ENCODE peak calls at places on chromosomes 4 and X, in seven cellular contexts. B is epithelial cell of esophagus, U is neural progenitor cell, W is NB4, N is cardiac muscle cell, T is astrocyte of the spinal cord, O is heart left ventricle. C is an unnamed sample.

GRCh38 chr4:57190651-57191481 is 80.7 kb upstream of the IGFBP7 start:
- DNase-seq in W (peak; percentile 55), N (peak; percentile 63), B (peak; percentile 38), T (peak; percentile 28), O (no peak), U (peak; percentile 64), C (peak; percentile 41)

GRCh38 chr4:82491251-82491960 is 61.0 kb downstream of the ENOPH1 start:
- DNase-seq in N (no peak), W (no peak), T (no peak), B (peak; percentile 13), U (no peak), O (no peak), C (no peak)

GRCh38 chr4:154039435-154040061 is 250.7 kb upstream of the SFRP2 start:
- DNase-seq in T (no peak), N (no peak), U (no peak), B (no peak), O (no peak), W (no peak), C (no peak)

GRCh38 chr4:88957570-88957969 is 99.4 kb downstream of the FAM13A start:
- DNase-seq in U (no peak), B (no peak), O (no peak), N (peak; percentile 10), T (no peak), W (peak; percentile 31), C (no peak)

GRCh38 chrX:44400588-44400987 is 57.1 kb upstream of the EFHC2 start:
- DNase-seq in W (peak; percentile 51), T (peak; percentile 89), O (no peak), N (peak; percentile 87), B (peak; percentile 94), U (no peak), C (no peak)

GRCh38 chr4:137124278-137124932 is 407.9 kb downstream of the PCDH18 start:
- DNase-seq in W (peak; percentile 53), B (peak; percentile 58), U (peak; percentile 61), T (peak; percentile 73), N (peak; percentile 82), O (no peak), C (peak; percentile 29)

GRCh38 chr4:42965326-42965725 is 72.8 kb downstream of the GRXCR1 start:
- DNase-seq in T (no peak), U (no peak), B (peak; percentile 22), O (no peak), W (peak; percentile 7), N (no peak), C (peak; percentile 1)

GRCh38 chrX:68358679-68359078 is 74.6 kb downstream of the OPHN1 start:
- DNase-seq in T (no peak), O (no peak), U (no peak), B (no peak), W (no peak), N (peak; percentile 48), C (no peak)

GRCh38 chrX:66030505-66031317 is 9.2 kb downstream of the VSIG4 start:
- DNase-seq in T (no peak), U (peak; percentile 47), N (peak; percentile 36), W (peak; percentile 72), B (peak; percentile 40), O (no peak), C (peak; percentile 62)

GRCh38 chrX:42715689-42716022 is 62.3 kb downstream of the PPP1R2C start:
- DNase-seq in O (no peak), T (no peak), U (no peak), W (no peak), N (no peak), B (no peak), C (no peak)
- TF ChIP-seq CTCF in O (no peak), T (no peak), U (no peak), W (no peak), N (no peak), B (no peak), C (no peak)

GRCh38 chr4:184479516-184479950 is 5.2 kb upstream of the IRF2 start:
- DNase-seq in B (no peak), W (peak; percentile 41), N (no peak), U (no peak), T (no peak), O (no peak), C (no peak)
- H3K4me3 ChIP-seq in B (no peak overlapping the region), W (no peak overlapping the region), N (no peak overlapping the region), U (no peak overlapping the region), T (no peak overlapping the region), O (no peak overlapping the region), C (no peak overlapping the region)

DNA sequence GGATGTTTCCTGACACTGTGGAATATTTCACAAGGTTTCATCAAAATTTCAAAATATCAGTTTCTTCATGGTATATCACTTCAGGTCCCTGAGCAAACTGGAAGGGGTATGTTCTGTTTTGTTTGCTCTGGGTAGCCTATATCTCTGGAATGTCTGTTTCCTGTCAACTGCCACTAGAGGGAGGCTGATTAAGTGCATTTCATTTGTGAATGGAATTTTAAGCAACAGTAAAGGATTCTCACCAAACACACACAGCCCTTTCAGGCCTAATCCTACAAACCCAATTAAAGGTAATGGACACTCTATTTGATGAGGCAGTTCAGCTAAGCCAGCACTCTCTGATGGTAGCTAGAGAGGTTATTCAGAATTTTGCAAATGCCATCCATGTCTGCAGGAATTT is 307.1 kb downstream of the TEX13A start:
- DNase-seq in W (peak; percentile 2), T (peak; percentile 4), B (peak; percentile 9), O (no peak), N (peak; percentile 11), U (peak; percentile 69), C (no peak)
- TF ChIP-seq CTCF in W (peak; percentile 31), T (peak; percentile 44), B (peak; percentile 56), O (peak; percentile 33), N (peak; percentile 39), U (peak; percentile 59), C (peak; percentile 28)

GRCh38 chr4:180455226-180455625 is 1788.0 kb upstream of the TENM3 start:
- DNase-seq in O (no peak), U (no peak), W (no peak), N (no peak), T (no peak), B (peak; percentile 71), C (no peak)

DNA sequence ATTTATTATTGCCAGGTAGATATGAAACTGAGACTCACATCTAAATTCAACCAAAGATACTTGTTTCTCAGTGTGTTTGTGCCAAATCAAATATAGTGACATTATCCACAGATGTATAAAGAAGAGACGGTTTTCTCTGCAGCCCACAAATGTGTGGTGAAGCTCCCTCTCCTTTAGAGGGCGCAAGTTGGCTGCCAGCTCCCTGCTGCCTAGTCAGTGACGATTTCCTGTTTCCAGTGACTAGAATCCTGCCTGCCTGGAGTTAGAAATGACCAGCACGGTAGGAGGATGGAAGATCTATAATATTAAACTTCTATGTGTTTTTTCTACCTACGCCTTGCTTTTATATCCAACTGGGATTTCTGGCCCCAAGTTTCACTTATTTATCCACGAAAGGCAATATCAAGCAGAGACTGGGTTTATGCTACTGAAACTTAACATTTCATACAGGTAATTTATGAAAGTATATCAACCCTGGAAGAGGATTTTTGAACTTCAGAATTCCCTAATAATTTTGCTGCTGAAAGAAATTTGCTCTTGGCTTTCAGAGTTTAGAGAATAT is 1793.7 kb upstream of the TENM3 start:
- DNase-seq in U (peak; percentile 71), N (peak; percentile 2), O (no peak), T (peak; percentile 24), W (peak; percentile 48), B (peak; percentile 67), C (peak; percentile 64)
- H3K4me3 ChIP-seq in U (peak overlapping the region; percentile 11), N (peak overlapping the region; percentile 6), O (no peak overlapping the region), T (no peak overlapping the region), W (no peak overlapping the region), B (no peak overlapping the region), C (peak overlapping the region; percentile 19)

GRCh38 chr4:176031927-176032326 is 33.7 kb upstream of the WDR17 start:
- DNase-seq in B (peak; percentile 87), W (no peak), U (no peak), T (no peak), O (no peak), N (no peak), C (no peak)

GRCh38 chr4:176034936-176035335 is 30.7 kb upstream of the WDR17 start:
- DNase-seq in U (no peak), W (no peak), O (no peak), T (no peak), B (no peak), N (no peak), C (no peak)

GRCh38 chr4:176032454-176032853 is 33.2 kb upstream of the WDR17 start:
- DNase-seq in T (no peak), W (no peak), O (no peak), U (no peak), N (no peak), B (no peak), C (no peak)

GRCh38 chr4:176036585-176037205 is 28.9 kb upstream of the WDR17 start:
- DNase-seq in B (no peak), O (no peak), T (no peak), N (no peak), W (no peak), U (no peak), C (peak; percentile 44)

DNA sequence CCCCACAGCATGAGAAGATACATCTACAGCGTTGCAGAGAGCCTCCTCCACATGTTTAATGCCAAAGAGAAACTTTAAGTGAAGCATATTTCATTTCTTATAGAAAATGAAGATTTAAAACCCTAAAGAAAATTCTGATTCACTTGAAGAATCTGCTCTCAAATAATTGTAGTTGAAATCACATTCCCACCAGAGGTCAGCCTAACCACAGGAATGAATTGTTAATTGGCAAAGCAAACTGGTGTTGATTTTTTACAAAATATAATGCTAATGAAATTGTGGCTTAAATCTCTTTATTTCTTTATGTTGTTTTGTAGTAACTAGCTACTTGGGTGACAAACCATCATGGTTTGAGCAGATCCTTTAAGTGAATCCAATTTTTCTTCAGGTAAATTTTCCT is 31.1 kb upstream of the WDR17 start:
- DNase-seq in T (peak; percentile 57), U (peak; percentile 58), W (peak; percentile 27), N (peak; percentile 59), B (peak; percentile 57), O (no peak), C (peak; percentile 41)
- TF ChIP-seq CTCF in T (no peak), U (peak; percentile 68), W (no peak), N (no peak), B (peak; percentile 41), O (peak; percentile 55), C (peak; percentile 9)

GRCh38 chrX:54695231-54695630 is 102.8 kb downstream of the ITIH6 start:
- DNase-seq in U (no peak), N (peak; percentile 28), B (peak; percentile 54), W (no peak), O (no peak), T (no peak), C (no peak)
- H3K4me3 ChIP-seq in U (no peak overlapping the region), N (no peak overlapping the region), B (no peak overlapping the region), W (no peak overlapping the region), O (no peak overlapping the region), T (no peak overlapping the region), C (no peak overlapping the region)

GRCh38 chr4:118883861-118884260 is 4.8 kb upstream of the SYNPO2 start:
- DNase-seq in W (peak; percentile 38), U (no peak), T (no peak), N (no peak), O (no peak), B (no peak), C (no peak)
- TF ChIP-seq CTCF in W (no peak), U (no peak), T (peak; percentile 6), N (no peak), O (peak; percentile 34), B (no peak), C (peak; percentile 10)